ENCODE peak calls at places on chromosomes 13 and 19, in seven cellular contexts. One of them, this sample, is unnamed.

GRCh38 chr13:75446874-75447273 is 35.1 kb downstream of the TBC1D4 start:
- DNase-seq in neuronal stem cell: no peak
- DNase-seq in SJSA1: no peak
- DNase-seq in aorta: no peak
- DNase-seq in HCT116: no peak
- DNase-seq in adrenal gland: no peak
- DNase-seq in tibial nerve: no peak
- DNase-seq in this sample: no peak

GRCh38 chr19:6220385-6221191 is 59.2 kb downstream of the MLLT1 start:
- DNase-seq in neuronal stem cell: no peak
- DNase-seq in SJSA1: no peak
- DNase-seq in aorta: no peak
- DNase-seq in HCT116: no peak
- DNase-seq in adrenal gland: peak; percentile 61
- DNase-seq in tibial nerve: peak; percentile 51
- DNase-seq in this sample: no peak

GRCh38 chr19:33407716-33408115 is 34.2 kb downstream of the CEBPG start:
- DNase-seq in neuronal stem cell: no peak
- DNase-seq in SJSA1: no peak
- DNase-seq in aorta: peak; percentile 44
- DNase-seq in HCT116: no peak
- DNase-seq in adrenal gland: no peak
- DNase-seq in tibial nerve: no peak
- DNase-seq in this sample: no peak

GRCh38 chr13:101514695-101515275 is 62.3 kb downstream of the ITGBL1 start:
- DNase-seq in neuronal stem cell: peak; percentile 21
- DNase-seq in SJSA1: peak; percentile 33
- DNase-seq in aorta: no peak
- DNase-seq in HCT116: peak; percentile 8
- DNase-seq in adrenal gland: no peak
- DNase-seq in tibial nerve: no peak
- DNase-seq in this sample: no peak

GRCh38 chr13:109159650-109160309 is 530.4 kb downstream of the MYO16 start:
- DNase-seq in neuronal stem cell: no peak
- DNase-seq in SJSA1: no peak
- DNase-seq in aorta: no peak
- DNase-seq in HCT116: no peak
- DNase-seq in adrenal gland: no peak
- DNase-seq in tibial nerve: no peak
- DNase-seq in this sample: no peak

GRCh38 chr13:110676057-110676510 is 29.8 kb downstream of the CARS2 start:
- DNase-seq in neuronal stem cell: no peak
- DNase-seq in SJSA1: no peak
- DNase-seq in aorta: no peak
- DNase-seq in HCT116: no peak
- DNase-seq in adrenal gland: no peak
- DNase-seq in tibial nerve: no peak
- DNase-seq in this sample: no peak

GRCh38 chr19:2271516-2272103 is 10.4 kb downstream of the PEAK3 start:
- DNase-seq in neuronal stem cell: no peak
- DNase-seq in SJSA1: no peak
- DNase-seq in aorta: peak; percentile 62
- DNase-seq in HCT116: no peak
- DNase-seq in adrenal gland: peak; percentile 40
- DNase-seq in tibial nerve: no peak
- DNase-seq in this sample: peak; percentile 63

GRCh38 chr19:36972594-36972993 is 56.5 kb downstream of the ZNF568 start:
- DNase-seq in neuronal stem cell: no peak
- DNase-seq in SJSA1: no peak
- DNase-seq in aorta: peak; percentile 47
- DNase-seq in HCT116: no peak
- DNase-seq in adrenal gland: no peak
- DNase-seq in tibial nerve: no peak
- DNase-seq in this sample: no peak

GRCh38 chr13:31441804-31442487 is 242.2 kb downstream of the B3GLCT start:
- DNase-seq in neuronal stem cell: no peak
- DNase-seq in SJSA1: no peak
- DNase-seq in aorta: no peak
- DNase-seq in HCT116: no peak
- DNase-seq in adrenal gland: no peak
- DNase-seq in tibial nerve: no peak
- DNase-seq in this sample: no peak

GRCh38 chr19:54551293-54551692 is 22.3 kb upstream of the LILRA2 start:
- DNase-seq in neuronal stem cell: no peak
- DNase-seq in SJSA1: no peak
- DNase-seq in aorta: no peak
- DNase-seq in HCT116: no peak
- DNase-seq in adrenal gland: no peak
- DNase-seq in tibial nerve: no peak
- DNase-seq in this sample: no peak

GRCh38 chr19:19205416-19206410 is 2.5 kb upstream of the NR2C2AP start:
- DNase-seq in neuronal stem cell: no peak
- DNase-seq in SJSA1: no peak
- DNase-seq in aorta: no peak
- DNase-seq in HCT116: no peak
- DNase-seq in adrenal gland: no peak
- DNase-seq in tibial nerve: no peak
- DNase-seq in this sample: peak; percentile 28

GRCh38 chr13:71864981-71865857 is 1.8 kb downstream of the DACH1 start:
- DNase-seq in neuronal stem cell: no peak
- DNase-seq in SJSA1: no peak
- DNase-seq in aorta: peak; percentile 46
- DNase-seq in HCT116: no peak
- DNase-seq in adrenal gland: peak; percentile 37
- DNase-seq in tibial nerve: no peak
- DNase-seq in this sample: no peak

GRCh38 chr19:6723108-6723618 is 2.7 kb upstream of the C3 start:
- DNase-seq in neuronal stem cell: no peak
- DNase-seq in SJSA1: no peak
- DNase-seq in aorta: peak; percentile 52
- DNase-seq in HCT116: no peak
- DNase-seq in adrenal gland: no peak
- DNase-seq in tibial nerve: no peak
- DNase-seq in this sample: no peak

GRCh38 chr13:83691966-83692365 is 190.3 kb downstream of the SLITRK1 start:
- DNase-seq in neuronal stem cell: no peak
- DNase-seq in SJSA1: no peak
- DNase-seq in aorta: no peak
- DNase-seq in HCT116: no peak
- DNase-seq in adrenal gland: no peak
- DNase-seq in tibial nerve: no peak
- DNase-seq in this sample: no peak

GRCh38 chr19:21463449-21464105 is 41.8 kb upstream of the ZNF429 start:
- DNase-seq in neuronal stem cell: peak; percentile 72
- DNase-seq in SJSA1: no peak
- DNase-seq in aorta: peak; percentile 53
- DNase-seq in HCT116: no peak
- DNase-seq in adrenal gland: peak; percentile 55
- DNase-seq in tibial nerve: no peak
- DNase-seq in this sample: peak; percentile 30

GRCh38 chr13:20704459-20705069 is 1.1 kb downstream of the IL17D start:
- DNase-seq in neuronal stem cell: no peak
- DNase-seq in SJSA1: no peak
- DNase-seq in aorta: no peak
- DNase-seq in HCT116: no peak
- DNase-seq in adrenal gland: no peak
- DNase-seq in tibial nerve: no peak
- DNase-seq in this sample: no peak
- H3K4me3 ChIP-seq in neuronal stem cell: no peak overlapping the region
- H3K4me3 ChIP-seq in SJSA1: no peak overlapping the region
- H3K4me3 ChIP-seq in aorta: peak overlapping the region; percentile 79
- H3K4me3 ChIP-seq in HCT116: peak overlapping the region; percentile 11
- H3K4me3 ChIP-seq in adrenal gland: peak overlapping the region; percentile 2
- H3K4me3 ChIP-seq in tibial nerve: no peak overlapping the region
- H3K4me3 ChIP-seq in this sample: no peak overlapping the region

GRCh38 chr19:10009714-10010224 is 535 bp downstream of the COL5A3 start:
- DNase-seq in neuronal stem cell: no peak
- DNase-seq in SJSA1: no peak
- DNase-seq in aorta: no peak
- DNase-seq in HCT116: no peak
- DNase-seq in adrenal gland: no peak
- DNase-seq in tibial nerve: no peak
- DNase-seq in this sample: no peak

GRCh38 chr19:10010939-10011338 is 635 bp upstream of the COL5A3 start:
- DNase-seq in neuronal stem cell: no peak
- DNase-seq in SJSA1: no peak
- DNase-seq in aorta: no peak
- DNase-seq in HCT116: no peak
- DNase-seq in adrenal gland: no peak
- DNase-seq in tibial nerve: no peak
- DNase-seq in this sample: no peak

GRCh38 chr19:10007811-10008211 is 2.5 kb downstream of the COL5A3 start:
- DNase-seq in neuronal stem cell: no peak
- DNase-seq in SJSA1: peak; percentile 30
- DNase-seq in aorta: no peak
- DNase-seq in HCT116: no peak
- DNase-seq in adrenal gland: no peak
- DNase-seq in tibial nerve: no peak
- DNase-seq in this sample: no peak

GRCh38 chr19:10010247-10010691 is at the start of gene COL5A3:
- DNase-seq in neuronal stem cell: no peak
- DNase-seq in SJSA1: no peak
- DNase-seq in aorta: peak; percentile 65
- DNase-seq in HCT116: no peak
- DNase-seq in adrenal gland: no peak
- DNase-seq in tibial nerve: peak; percentile 43
- DNase-seq in this sample: peak; percentile 73

GRCh38 chr19:10009269-10009665 is 1.0 kb downstream of the COL5A3 start:
- DNase-seq in neuronal stem cell: peak; percentile 70
- DNase-seq in SJSA1: no peak
- DNase-seq in aorta: peak; percentile 68
- DNase-seq in HCT116: no peak
- DNase-seq in adrenal gland: peak; percentile 57
- DNase-seq in tibial nerve: peak; percentile 44
- DNase-seq in this sample: peak; percentile 64
- H3K27me3 ChIP-seq in neuronal stem cell: peaks cover 27% of the 10 kb centered on the region
- H3K27me3 ChIP-seq in SJSA1: peaks cover 25% of the 10 kb centered on the region
- H3K27me3 ChIP-seq in aorta: no peaks in the 10 kb centered on the region
- H3K27me3 ChIP-seq in HCT116: peaks cover 51% of the 10 kb centered on the region
- H3K27me3 ChIP-seq in adrenal gland: peaks cover 28% of the 10 kb centered on the region
- H3K27me3 ChIP-seq in tibial nerve: peaks cover 11% of the 10 kb centered on the region
- H3K27me3 ChIP-seq in this sample: peaks cover 38% of the 10 kb centered on the region

GRCh38 chr19:49651029-49651825 is 9.2 kb downstream of the SCAF1 start:
- DNase-seq in neuronal stem cell: no peak
- DNase-seq in SJSA1: no peak
- DNase-seq in aorta: no peak
- DNase-seq in HCT116: no peak
- DNase-seq in adrenal gland: no peak
- DNase-seq in tibial nerve: no peak
- DNase-seq in this sample: no peak

GRCh38 chr19:49653466-49653806 is 11.4 kb downstream of the SCAF1 start:
- DNase-seq in neuronal stem cell: no peak
- DNase-seq in SJSA1: no peak
- DNase-seq in aorta: no peak
- DNase-seq in HCT116: no peak
- DNase-seq in adrenal gland: no peak
- DNase-seq in tibial nerve: no peak
- DNase-seq in this sample: no peak

GRCh38 chr19:49652723-49653465 is 10.9 kb downstream of the SCAF1 start:
- DNase-seq in neuronal stem cell: no peak
- DNase-seq in SJSA1: no peak
- DNase-seq in aorta: no peak
- DNase-seq in HCT116: no peak
- DNase-seq in adrenal gland: no peak
- DNase-seq in tibial nerve: no peak
- DNase-seq in this sample: no peak

GRCh38 chr19:49654581-49654980 is 11.1 kb downstream of the IRF3 start:
- DNase-seq in neuronal stem cell: no peak
- DNase-seq in SJSA1: no peak
- DNase-seq in aorta: no peak
- DNase-seq in HCT116: no peak
- DNase-seq in adrenal gland: no peak
- DNase-seq in tibial nerve: no peak
- DNase-seq in this sample: no peak

DNA sequence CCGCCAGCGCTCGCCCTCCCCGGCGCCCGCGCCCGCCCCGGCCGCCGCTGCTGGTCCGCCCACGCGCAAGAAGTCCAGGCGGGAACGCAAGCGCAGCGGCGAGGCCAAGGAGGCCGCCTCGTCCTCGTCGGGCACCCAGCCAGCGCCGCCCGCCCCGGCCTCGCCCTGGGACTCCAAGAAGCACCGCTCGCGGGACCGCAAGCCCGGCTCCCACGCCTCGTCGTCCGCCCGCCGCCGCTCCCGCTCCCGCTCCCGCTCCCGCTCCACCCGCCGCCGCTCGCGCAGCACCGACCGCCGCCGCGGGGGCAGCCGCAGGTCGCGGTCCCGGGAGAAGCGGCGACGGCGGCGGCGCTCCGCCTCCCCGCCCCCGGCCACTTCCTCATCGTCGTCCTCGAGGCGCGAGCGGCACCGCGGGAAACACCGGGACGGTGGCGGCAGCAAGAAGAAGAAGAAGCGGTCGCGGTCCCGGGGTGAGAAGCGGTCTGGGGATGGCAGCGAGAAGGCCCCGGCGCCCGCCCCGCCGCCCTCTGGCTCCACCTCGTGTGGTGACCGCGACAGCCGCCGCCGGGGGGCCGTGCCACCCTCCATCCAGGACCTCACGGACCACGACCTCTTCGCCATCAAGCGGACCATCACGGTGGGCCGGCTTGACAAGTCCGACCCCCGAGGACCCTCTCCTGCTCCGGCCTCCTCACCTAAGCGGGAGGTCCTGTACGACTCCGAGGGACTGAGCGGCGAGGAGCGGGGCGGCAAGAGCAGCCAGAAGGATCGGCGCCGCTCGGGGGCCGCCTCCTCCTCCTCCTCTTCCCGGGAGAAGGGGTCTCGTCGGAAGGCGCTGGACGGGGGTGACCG is 10.1 kb downstream of the SCAF1 start:
- DNase-seq in neuronal stem cell: no peak
- DNase-seq in SJSA1: no peak
- DNase-seq in aorta: no peak
- DNase-seq in HCT116: no peak
- DNase-seq in adrenal gland: no peak
- DNase-seq in tibial nerve: no peak
- DNase-seq in this sample: no peak
- H3K36me3 ChIP-seq in neuronal stem cell: peaks cover 57% of the 10 kb centered on the region
- H3K36me3 ChIP-seq in SJSA1: peaks cover 89% of the 10 kb centered on the region
- H3K36me3 ChIP-seq in aorta: no peaks in the 10 kb centered on the region
- H3K36me3 ChIP-seq in HCT116: peaks cover 35% of the 10 kb centered on the region
- H3K36me3 ChIP-seq in adrenal gland: no peaks in the 10 kb centered on the region
- H3K36me3 ChIP-seq in tibial nerve: peaks cover 100% of the 10 kb centered on the region
- H3K36me3 ChIP-seq in this sample: peaks cover 76% of the 10 kb centered on the region

DNA sequence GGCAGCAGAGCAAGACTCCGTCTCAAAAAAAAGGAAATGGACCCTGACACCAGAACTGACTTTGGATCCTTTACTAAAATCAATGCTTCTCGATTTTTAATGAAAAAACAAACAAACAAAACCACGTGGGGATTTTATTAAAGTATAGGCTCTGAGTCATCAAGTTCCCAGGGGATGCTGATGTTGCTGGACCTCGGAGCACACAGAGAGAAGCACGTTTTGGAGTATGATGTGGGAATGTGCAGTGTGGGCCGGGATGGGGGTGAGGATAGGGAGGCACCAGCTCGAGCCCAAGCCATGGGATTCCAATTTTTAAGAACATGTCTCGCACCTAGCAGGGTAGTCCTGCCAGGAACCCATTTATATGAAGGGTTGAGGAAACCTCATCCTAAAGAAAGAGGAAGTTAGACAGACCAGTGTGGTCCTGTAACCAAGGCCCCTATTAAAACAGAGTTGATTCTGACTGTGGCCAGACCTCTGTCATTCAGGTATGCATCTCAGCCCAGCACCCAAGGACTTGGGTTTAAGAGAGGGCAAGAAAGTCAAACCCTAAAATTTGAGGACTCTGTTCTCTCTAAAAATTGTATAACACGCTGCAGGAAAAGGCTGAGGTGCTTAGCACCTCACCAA is 6.4 kb downstream of the FLT1 start:
- DNase-seq in neuronal stem cell: no peak
- DNase-seq in SJSA1: no peak
- DNase-seq in aorta: no peak
- DNase-seq in HCT116: no peak
- DNase-seq in adrenal gland: no peak
- DNase-seq in tibial nerve: no peak
- DNase-seq in this sample: no peak
- H3K4me3 ChIP-seq in neuronal stem cell: no peak overlapping the region
- H3K4me3 ChIP-seq in SJSA1: no peak overlapping the region
- H3K4me3 ChIP-seq in aorta: no peak overlapping the region
- H3K4me3 ChIP-seq in HCT116: no peak overlapping the region
- H3K4me3 ChIP-seq in adrenal gland: no peak overlapping the region
- H3K4me3 ChIP-seq in tibial nerve: no peak overlapping the region
- H3K4me3 ChIP-seq in this sample: no peak overlapping the region

This sample was measured in MG63.